ENCODE peak calls at places on chromosomes 5 and 9, in five cellular contexts. U is SK-N-SH, I is HepG2, M is K562, J is HCT116. Q is an unnamed sample.

GRCh38 chr5:400282-401215 is 42.4 kb upstream of the EXOC3 start:
- DNase-seq in U (peak), I (no peak), M (no peak), J (no peak), Q (no peak)

GRCh38 chr5:179746872-179747271 is 14.2 kb downstream of the MAML1 start:
- DNase-seq in U (no peak), I (no peak), M (no peak), J (no peak), Q (no peak)

GRCh38 chr5:76175821-76176403 is 92.7 kb downstream of the SV2C start:
- DNase-seq in U (peak), I (no peak), M (peak), J (no peak), Q (no peak)

GRCh38 chr5:7245401-7245800 is 150.5 kb upstream of the ADCY2 start:
- DNase-seq in U (no peak), I (no peak), M (no peak), J (no peak), Q (no peak)

GRCh38 chr5:38316544-38317224 is 58.3 kb downstream of the EGFLAM start:
- DNase-seq in U (peak), I (no peak), M (no peak), J (no peak), Q (no peak)

GRCh38 chr5:14038341-14038959 is 94.0 kb upstream of the DNAH5 start:
- DNase-seq in U (no peak), I (peak), M (no peak), J (peak), Q (no peak)

GRCh38 chr9:76927540-76928240 is 21.8 kb upstream of the PRUNE2 start:
- DNase-seq in U (no peak), I (no peak), M (no peak), J (no peak), Q (no peak)

GRCh38 chr5:71705416-71705815 is 13.7 kb upstream of the CARTPT start:
- DNase-seq in U (no peak), I (no peak), M (no peak), J (no peak), Q (no peak)

GRCh38 chr9:132078369-132079356 is 1.0 kb downstream of the MED27 start:
- DNase-seq in U (peak), I (no peak), M (peak), J (no peak), Q (no peak)

GRCh38 chr5:56358703-56359428 is 125.7 kb upstream of the ANKRD55 start:
- DNase-seq in U (no peak), I (peak), M (no peak), J (peak), Q (peak)

GRCh38 chr5:81904861-81905260 is 67.0 kb upstream of the ATG10 start:
- DNase-seq in U (no peak), I (no peak), M (no peak), J (no peak), Q (no peak)

GRCh38 chr5:161167001-161167765 is 315.2 kb upstream of the ATP10B start:
- DNase-seq in U (no peak), I (no peak), M (no peak), J (no peak), Q (no peak)

GRCh38 chr5:95822408-95823240 is at the start of gene GLRX:
- DNase-seq in U (peak), I (peak), M (peak), J (peak), Q (peak)

GRCh38 chr9:108463927-108464606 is 391.7 kb downstream of the ACTL7B start:
- DNase-seq in U (no peak), I (no peak), M (no peak), J (no peak), Q (no peak)

GRCh38 chr9:134314950-134315715 is 11.1 kb upstream of the RXRA start:
- DNase-seq in U (no peak), I (no peak), M (no peak), J (no peak), Q (no peak)

GRCh38 chr9:115466784-115467183 is 348.8 kb upstream of the TNC start:
- DNase-seq in U (no peak), I (no peak), M (no peak), J (no peak), Q (no peak)

GRCh38 chr9:129170229-129170628 is 7.8 kb downstream of the IER5L start:
- DNase-seq in U (no peak), I (no peak), M (no peak), J (peak), Q (no peak)

GRCh38 chr5:135072357-135073247 is 38.6 kb upstream of the PITX1 start:
- DNase-seq in U (no peak), I (no peak), M (no peak), J (no peak), Q (no peak)

GRCh38 chr9:110578575-110578895 is 1.0 kb downstream of the SVEP1 start:
- DNase-seq in U (no peak), I (no peak), M (no peak), J (no peak), Q (no peak)

GRCh38 chr9:134379774-134380431 is 53.6 kb downstream of the RXRA start:
- DNase-seq in U (no peak), I (no peak), M (no peak), J (peak), Q (no peak)

GRCh38 chr5:66197764-66198405 is 53.8 kb downstream of the SREK1 start:
- DNase-seq in U (no peak), I (peak), M (no peak), J (no peak), Q (no peak)

GRCh38 chr5:170434953-170435605 is 45.9 kb upstream of the KCNMB1 start:
- DNase-seq in U (peak), I (peak), M (peak), J (peak), Q (peak)

GRCh38 chr5:181043285-181044092 is 3.4 kb downstream of the BTNL9 start:
- DNase-seq in U (no peak), I (no peak), M (peak), J (no peak), Q (no peak)

GRCh38 chr9:13215791-13216554 is 63.5 kb downstream of the MPDZ start:
- DNase-seq in U (peak), I (no peak), M (no peak), J (no peak), Q (no peak)

GRCh38 chr5:15521349-15521937 is 21.5 kb downstream of the FBXL7 start:
- DNase-seq in U (no peak), I (no peak), M (no peak), J (no peak), Q (no peak)

GRCh38 chr9:96478829-96479371 is 28.9 kb downstream of the HABP4 start:
- DNase-seq in U (no peak), I (no peak), M (no peak), J (no peak), Q (no peak)

GRCh38 chr5:147188200-147189108 is 46.4 kb upstream of the STK32A start:
- DNase-seq in U (peak), I (peak), M (peak), J (peak), Q (peak)

GRCh38 chr5:14444988-14445387 is 136.6 kb upstream of the OTULINL start:
- DNase-seq in U (no peak), I (no peak), M (no peak), J (no peak), Q (no peak)

GRCh38 chr5:172801184-172801671 is 30.2 kb upstream of the DUSP1 start:
- DNase-seq in U (no peak), I (peak), M (no peak), J (no peak), Q (no peak)

GRCh38 chr5:168422431-168422830 is 63.8 kb upstream of the RARS1 start:
- DNase-seq in U (no peak), I (peak), M (no peak), J (peak), Q (peak)

GRCh38 chr5:79157289-79157688 is 45.7 kb downstream of the BHMT start:
- DNase-seq in U (no peak), I (no peak), M (no peak), J (no peak), Q (no peak)

GRCh38 chr5:168891175-168891812 is 312.1 kb upstream of the PANK3 start:
- DNase-seq in U (no peak), I (no peak), M (no peak), J (no peak), Q (no peak)

GRCh38 chr5:127086583-127086982 is 13.3 kb upstream of the C5orf63 start:
- DNase-seq in U (no peak), I (no peak), M (no peak), J (no peak), Q (no peak)

GRCh38 chr9:122816163-122816867 is 12.1 kb downstream of the PDCL start:
- DNase-seq in U (no peak), I (no peak), M (no peak), J (no peak), Q (no peak)

GRCh38 chr5:150523472-150524350 is 15.8 kb downstream of the NDST1 start:
- DNase-seq in U (peak), I (peak), M (peak), J (peak), Q (peak)

GRCh38 chr9:120513825-120514598 is 66.0 kb downstream of the CDK5RAP2 start:
- DNase-seq in U (no peak), I (no peak), M (no peak), J (no peak), Q (no peak)

GRCh38 chr5:113487411-113487778 is 858 bp downstream of the MCC start:
- DNase-seq in U (no peak), I (no peak), M (no peak), J (peak), Q (peak)

GRCh38 chr5:157516016-157516415 is 56.0 kb downstream of the NIPAL4 start:
- DNase-seq in U (no peak), I (no peak), M (no peak), J (no peak), Q (no peak)

GRCh38 chr5:59769832-59770231 is 123.7 kb downstream of the PDE4D start:
- DNase-seq in U (no peak), I (no peak), M (no peak), J (no peak), Q (no peak)
- TF ChIP-seq JUND in U (no peak), I (no peak), M (no peak), J (no peak), Q (no peak)

DNA sequence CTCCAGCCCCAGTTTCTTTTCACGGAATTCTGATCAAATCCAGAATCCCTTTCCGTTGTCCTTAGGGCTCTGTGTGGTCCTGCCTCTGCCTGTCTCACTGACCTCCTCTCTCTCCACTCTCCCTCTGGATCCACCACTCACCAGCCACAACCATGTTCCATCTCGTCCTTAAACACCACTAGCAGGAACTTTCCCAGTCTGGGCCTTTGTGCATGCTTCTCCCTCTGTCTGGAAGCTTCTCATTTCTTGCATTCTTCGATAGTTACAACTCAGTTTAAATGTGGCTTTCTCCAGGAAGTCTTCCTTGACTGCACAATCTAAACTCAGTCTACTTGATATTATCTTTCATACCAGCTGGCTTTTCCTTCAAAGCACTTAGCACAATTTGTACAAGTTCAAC is 117.7 kb upstream of the MSX2 start:
- DNase-seq in U (no peak), I (no peak), M (no peak), J (no peak), Q (no peak)
- TF ChIP-seq JUND in U (no peak), I (no peak), M (no peak), J (no peak), Q (no peak)

DNA sequence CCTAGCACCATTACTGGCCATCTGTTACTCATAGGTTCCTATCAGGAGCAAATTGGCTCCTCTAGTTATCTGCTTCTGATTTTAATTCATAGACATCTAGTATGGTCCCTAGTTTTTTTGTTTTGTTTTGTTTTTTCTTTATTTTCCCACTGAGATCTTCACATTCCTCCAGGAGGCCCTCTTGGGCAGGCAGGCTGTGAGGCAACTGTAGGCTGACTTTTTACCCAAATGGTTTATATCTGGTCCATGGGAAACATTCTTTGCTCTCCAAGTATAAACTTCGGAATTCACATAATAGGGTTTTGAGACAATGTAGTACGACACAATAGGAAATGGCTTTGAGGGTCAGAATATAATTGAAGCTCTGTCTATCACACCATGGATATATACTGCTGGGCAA is 250.9 kb upstream of the DAB2 start:
- DNase-seq in U (no peak), I (no peak), M (no peak), J (no peak), Q (no peak)
- TF ChIP-seq JUND in U (no peak), I (no peak), M (no peak), J (no peak), Q (no peak)

DNA sequence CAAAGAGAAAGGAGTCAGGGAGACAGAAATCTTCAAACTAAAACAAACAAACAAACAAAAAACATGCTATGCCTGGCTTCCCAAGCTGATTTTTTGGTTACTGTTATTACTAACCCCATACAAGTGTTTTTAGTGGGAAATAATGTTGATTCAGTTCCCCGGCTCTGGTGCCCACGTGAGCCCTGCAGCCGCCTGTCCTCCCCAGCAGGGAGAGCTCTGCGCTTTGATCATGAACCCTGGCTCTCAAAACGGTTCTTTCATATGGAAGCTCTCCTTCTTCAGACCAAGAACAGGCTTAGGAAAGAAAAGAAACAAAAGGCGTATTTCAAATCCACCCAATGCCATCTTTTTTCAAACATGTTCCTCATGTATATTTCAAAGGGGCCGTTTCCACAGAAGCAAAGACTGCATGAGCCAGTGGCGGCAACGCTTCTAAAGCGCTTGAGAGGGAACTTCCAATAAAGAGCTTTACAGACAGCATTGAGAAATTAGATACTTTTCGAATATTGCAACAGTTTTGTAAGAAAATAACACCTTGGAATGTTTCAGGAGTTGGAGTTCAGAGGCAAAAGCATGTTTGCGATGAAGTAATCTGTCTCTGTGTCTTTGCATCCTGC is 74.8 kb downstream of the ICE1 start:
- DNase-seq in U (peak), I (peak), M (peak), J (peak), Q (peak)
- TF ChIP-seq JUND in U (no peak), I (no peak), M (no peak), J (no peak), Q (no peak)

Q was measured in T47D.